ENCODE peak calls at places on chromosomes 11 and 22, in four cellular contexts. P, E, S and K are unnamed samples.

GRCh38 chr11:118343981-118344521 is at the start of gene CD3G:
- DNase-seq in P (no peak), E (no peak), S (no peak), K (no peak)

GRCh38 chr11:114399490-114399889 is 821 bp downstream of the C11orf71 start:
- DNase-seq in P (no peak), E (peak), S (no peak), K (no peak)

GRCh38 chr11:131886201-131886600 is 515.8 kb downstream of the NTM start:
- DNase-seq in P (no peak), E (no peak), S (no peak), K (peak)

GRCh38 chr22:42436402-42436801 is 4.2 kb upstream of the NFAM1 start:
- DNase-seq in P (no peak), E (no peak), S (no peak), K (no peak)

GRCh38 chr22:45286854-45287551 is 2.3 kb downstream of the UPK3A start:
- DNase-seq in P (no peak), E (no peak), S (no peak), K (no peak)

GRCh38 chr11:16763746-16764145 is 25.3 kb downstream of the C11orf58 start:
- DNase-seq in P (no peak), E (no peak), S (no peak), K (no peak)

GRCh38 chr11:12232819-12233601 is 122.6 kb downstream of the MICAL2 start:
- DNase-seq in P (peak), E (peak), S (no peak), K (peak)

GRCh38 chr11:99584822-99585221 is 564.1 kb downstream of the CNTN5 start:
- DNase-seq in P (no peak), E (no peak), S (no peak), K (no peak)

GRCh38 chr11:12088047-12088481 is 22.3 kb upstream of the MICAL2 start:
- DNase-seq in P (peak), E (peak), S (no peak), K (peak)

GRCh38 chr11:34565417-34566208 is 52.0 kb upstream of the ELF5 start:
- DNase-seq in P (peak), E (no peak), S (no peak), K (no peak)

GRCh38 chr11:7098235-7098832 is 9.5 kb downstream of the RBMXL2 start:
- DNase-seq in P (peak), E (peak), S (no peak), K (peak)

GRCh38 chr22:46561435-46561905 is 24.1 kb upstream of the CELSR1 start:
- DNase-seq in P (no peak), E (peak), S (peak), K (no peak)

GRCh38 chr22:17779286-17780115 is 5.2 kb upstream of the BID start:
- DNase-seq in P (no peak), E (no peak), S (no peak), K (no peak)

GRCh38 chr11:2586091-2586792 is 113.6 kb downstream of the KCNQ1OT1 start:
- DNase-seq in P (no peak), E (no peak), S (no peak), K (no peak)

GRCh38 chr11:114501901-114502300 is 57.8 kb downstream of the NXPE1 start:
- DNase-seq in P (no peak), E (no peak), S (no peak), K (peak)

GRCh38 chr11:58575377-58576020 is at the start of gene LPXN:
- DNase-seq in P (peak), E (peak), S (no peak), K (peak)

GRCh38 chr22:48574776-48575566 is 1252.7 kb downstream of the BRD1 start:
- DNase-seq in P (peak), E (no peak), S (no peak), K (no peak)

GRCh38 chr22:20807315-20807752 is 33.4 kb downstream of the SERPIND1 start:
- DNase-seq in P (peak), E (peak), S (no peak), K (peak)

GRCh38 chr22:33962409-33962808 is 42.1 kb upstream of the LARGE1 start:
- DNase-seq in P (no peak), E (no peak), S (no peak), K (no peak)

DNA sequence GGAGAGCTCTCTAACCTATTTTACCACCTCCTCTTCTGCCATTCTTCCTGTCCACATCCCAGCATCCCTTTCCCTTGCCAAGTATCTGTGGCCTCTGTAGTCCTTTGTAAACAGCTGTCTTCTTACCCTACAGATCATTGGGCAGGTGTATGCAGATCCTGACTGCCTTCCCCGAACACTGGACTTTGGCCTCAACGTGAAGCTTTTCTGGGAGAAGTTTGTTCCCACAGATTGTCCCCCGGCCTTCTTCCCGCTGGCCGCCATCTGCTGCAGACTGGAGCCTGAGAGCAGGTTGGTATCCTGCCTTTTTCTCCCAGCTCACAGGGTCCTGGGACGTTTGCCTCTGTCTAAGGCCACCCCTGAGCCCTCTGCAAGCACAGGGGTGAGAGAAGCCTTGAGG is 17.3 kb downstream of the PIK3IP1 start:
- DNase-seq in P (no peak), E (no peak), S (no peak), K (no peak)
- H3K4me3 ChIP-seq in P (no peak), E (no peak), S (no peak), K (no peak)

GRCh38 chr11:68313574-68314202 is 1.3 kb downstream of the LRP5 start:
- DNase-seq in P (peak), E (peak), S (no peak), K (no peak)

GRCh38 chr11:68314886-68315580 is 2.6 kb downstream of the LRP5 start:
- DNase-seq in P (peak), E (no peak), S (no peak), K (peak)

GRCh38 chr11:68315581-68315920 is 3.2 kb downstream of the LRP5 start:
- DNase-seq in P (no peak), E (no peak), S (no peak), K (no peak)

GRCh38 chr11:68314203-68314885 is 2.0 kb downstream of the LRP5 start:
- DNase-seq in P (peak), E (no peak), S (no peak), K (no peak)

DNA sequence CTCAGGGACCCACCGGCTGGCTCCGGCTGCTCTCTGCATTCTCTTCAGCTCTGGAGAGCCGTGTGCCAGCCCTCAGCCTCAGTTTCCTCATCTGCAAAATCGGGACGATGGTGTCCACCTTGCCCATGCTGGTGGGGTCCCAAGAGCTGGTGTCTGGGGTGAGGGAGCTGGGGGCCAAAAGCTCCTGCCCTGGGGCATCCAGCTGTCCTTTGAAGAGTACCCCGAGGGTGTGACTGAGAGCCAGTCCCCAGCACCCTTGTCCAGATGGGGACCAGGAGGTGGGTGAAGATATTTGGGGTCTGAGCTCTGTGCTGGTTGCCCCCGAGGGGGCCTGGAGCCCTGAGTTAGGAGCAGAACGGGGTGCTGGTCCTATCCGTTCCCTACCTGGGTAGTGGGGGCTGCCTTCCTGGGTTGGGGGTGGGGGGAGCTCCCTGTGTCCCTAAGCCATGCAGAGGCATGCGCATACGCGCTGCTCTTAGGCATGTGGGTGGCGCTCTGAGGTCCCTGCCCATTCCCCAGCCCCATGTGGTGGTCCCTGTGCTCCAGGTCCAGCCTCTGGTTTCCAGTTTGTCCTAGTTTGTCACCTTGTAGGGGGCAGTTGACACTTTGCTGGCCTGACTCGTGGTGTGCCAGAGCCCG is 4.9 kb downstream of the LRP5 start:
- DNase-seq in P (no peak), E (no peak), S (no peak), K (no peak)
- H3K4me3 ChIP-seq in P (no peak), E (no peak), S (no peak), K (no peak)

GRCh38 chr11:62445314-62445740 is 26.5 kb downstream of the SCGB1A1 start:
- DNase-seq in P (peak), E (peak), S (no peak), K (no peak)

GRCh38 chr11:62444835-62445234 is 26.0 kb downstream of the SCGB1A1 start:
- DNase-seq in P (no peak), E (peak), S (no peak), K (no peak)

GRCh38 chr11:62444271-62444833 is 25.5 kb downstream of the SCGB1A1 start:
- DNase-seq in P (peak), E (peak), S (no peak), K (no peak)

GRCh38 chr11:62446091-62446490 is 27.3 kb downstream of the SCGB1A1 start:
- DNase-seq in P (no peak), E (no peak), S (no peak), K (no peak)

GRCh38 chr11:62443390-62444201 is 24.8 kb downstream of the SCGB1A1 start:
- DNase-seq in P (no peak), E (no peak), S (no peak), K (no peak)
- H3K4me3 ChIP-seq in P (peak), E (no peak), S (no peak), K (no peak)

DNA sequence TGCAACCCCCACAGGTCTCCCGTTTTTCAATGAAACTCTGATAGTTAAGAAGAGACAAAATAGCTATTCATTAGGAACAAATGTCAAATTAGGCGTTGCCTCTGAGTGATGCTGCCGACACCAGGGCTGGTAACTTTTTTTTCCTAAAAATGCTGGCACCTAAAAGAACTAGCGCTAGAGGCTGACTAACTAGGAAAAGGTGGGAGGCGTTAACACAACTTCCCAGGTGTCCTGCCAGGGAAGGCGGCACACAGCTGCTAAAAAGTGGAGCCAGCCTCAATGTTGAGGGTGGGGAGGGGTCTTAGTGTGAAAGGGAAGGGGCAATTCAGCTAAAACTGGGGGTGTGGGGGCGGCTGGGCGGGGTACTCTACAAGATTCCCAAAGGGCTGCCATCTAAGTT is 5.4 kb downstream of the MN1 start:
- DNase-seq in P (no peak), E (no peak), S (no peak), K (no peak)
- H3K4me3 ChIP-seq in P (peak), E (no peak), S (no peak), K (no peak)

GRCh38 chr11:126352163-126352562 is 3.3 kb upstream of the ST3GAL4 start:
- DNase-seq in P (no peak), E (no peak), S (no peak), K (no peak)

GRCh38 chr11:126355324-126355925 is at the start of gene ST3GAL4:
- DNase-seq in P (peak), E (peak), S (peak), K (peak)

GRCh38 chr11:126354631-126355323 is 709 bp upstream of the ST3GAL4 start:
- DNase-seq in P (peak), E (no peak), S (peak), K (no peak)

GRCh38 chr11:126350811-126351210 is 4.7 kb upstream of the ST3GAL4 start:
- DNase-seq in P (no peak), E (no peak), S (no peak), K (no peak)

GRCh38 chr11:126352934-126353801 is 2.3 kb upstream of the ST3GAL4 start:
- DNase-seq in P (peak), E (peak), S (peak), K (peak)
- H3K4me3 ChIP-seq in P (no peak), E (no peak), S (no peak), K (no peak)

DNA sequence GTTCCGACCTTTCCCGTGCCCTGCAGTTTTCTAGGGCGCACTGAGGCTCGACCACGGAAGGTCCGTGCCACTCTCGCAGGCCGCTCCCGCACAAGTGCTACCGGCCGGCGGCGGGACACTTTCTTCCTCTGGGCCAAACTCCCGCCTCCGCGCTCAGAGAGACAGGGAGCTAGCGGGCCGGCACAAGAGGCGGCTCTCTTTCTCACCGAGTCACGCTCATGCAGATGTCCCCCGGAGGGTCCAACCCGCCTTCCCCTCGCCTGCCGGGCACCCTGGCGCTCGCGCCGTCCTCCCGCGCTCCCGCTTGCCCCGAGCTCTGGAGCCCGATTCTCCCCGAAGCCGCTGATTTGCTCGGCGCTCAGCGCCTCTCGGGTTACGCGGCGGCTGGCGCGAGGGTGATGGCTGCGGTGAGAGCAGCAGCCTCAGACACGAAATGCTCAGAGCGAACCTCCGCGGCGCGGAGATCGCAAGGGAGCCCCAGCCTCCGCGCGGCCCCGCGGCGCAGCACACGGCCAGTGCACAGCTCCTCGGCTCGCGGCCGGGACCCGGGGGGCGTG is 1.0 kb downstream of the LMO1 start:
- DNase-seq in P (peak), E (peak), S (no peak), K (peak)
- H3K4me3 ChIP-seq in P (peak), E (no peak), S (peak), K (peak)

DNA sequence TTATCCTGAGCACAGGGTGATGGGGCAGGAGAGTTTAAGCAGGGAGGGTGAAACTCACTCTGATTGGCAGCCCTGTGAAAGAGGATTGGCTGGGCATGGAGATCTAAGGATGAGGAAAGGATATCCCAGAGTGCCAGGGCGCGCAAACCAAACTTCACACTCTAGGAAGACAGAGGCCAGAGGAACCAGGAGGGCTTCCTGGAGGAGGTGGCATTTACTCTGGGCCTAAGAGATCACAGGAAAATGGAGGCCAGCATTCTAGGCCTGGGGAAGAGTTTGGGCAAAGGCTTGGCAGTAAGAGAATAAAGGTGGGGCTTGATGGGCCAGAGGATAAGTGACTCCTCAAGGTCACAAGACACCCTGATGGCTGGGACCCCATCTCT is 377 bp upstream of the NCF4 start:
- DNase-seq in P (no peak), E (no peak), S (no peak), K (no peak)
- H3K4me3 ChIP-seq in P (no peak), E (no peak), S (no peak), K (no peak)

GRCh38 chr11:57237204-57237681 is at the start of gene APLNR:
- DNase-seq in P (no peak), E (no peak), S (no peak), K (no peak)
- H3K4me3 ChIP-seq in P (no peak), E (no peak), S (no peak), K (no peak)

GRCh38 chr11:62710001-62710345 is 2.5 kb downstream of the GNG3 start:
- DNase-seq in P (peak), E (peak), S (no peak), K (no peak)
- H3K4me3 ChIP-seq in P (peak), E (peak), S (peak), K (peak)